ENCODE peak calls at places on chromosomes 12 and 14, in four cellular contexts. One of them, this sample, is unnamed.

GRCh38 chr12:15721716-15722115 is 67.5 kb downstream of the EPS8 start:
- DNase-seq in Peyer's patch: no peak
- DNase-seq in brain microvascular endothelial cell: no peak
- DNase-seq in kidney: no peak
- DNase-seq in this sample: no peak

GRCh38 chr14:66613344-66613743 is 105.4 kb downstream of the GPHN start:
- DNase-seq in brain microvascular endothelial cell: no peak
- DNase-seq in Peyer's patch: no peak
- DNase-seq in kidney: no peak
- DNase-seq in this sample: no peak

GRCh38 chr14:68076451-68076850 is 256.9 kb downstream of the RAD51B start:
- DNase-seq in kidney: no peak
- DNase-seq in brain microvascular endothelial cell: no peak
- DNase-seq in Peyer's patch: no peak
- DNase-seq in this sample: no peak

GRCh38 chr14:51828017-51828797 is 32.2 kb upstream of the GNG2 start:
- DNase-seq in Peyer's patch: no peak
- DNase-seq in kidney: no peak
- DNase-seq in brain microvascular endothelial cell: peak
- DNase-seq in this sample: no peak

GRCh38 chr12:28767836-28768348 is 381.2 kb upstream of the FAR2 start:
- DNase-seq in kidney: no peak
- DNase-seq in Peyer's patch: no peak
- DNase-seq in brain microvascular endothelial cell: no peak
- DNase-seq in this sample: no peak

GRCh38 chr12:52081263-52081733 is 1.8 kb downstream of the SMIM41 start:
- DNase-seq in Peyer's patch: no peak
- DNase-seq in brain microvascular endothelial cell: no peak
- DNase-seq in kidney: no peak
- DNase-seq in this sample: no peak

GRCh38 chr12:118033902-118034301 is 17.4 kb downstream of the RFC5 start:
- DNase-seq in brain microvascular endothelial cell: no peak
- DNase-seq in Peyer's patch: no peak
- DNase-seq in kidney: no peak
- DNase-seq in this sample: peak

GRCh38 chr14:96741151-96741977 is 55.8 kb upstream of the VRK1 start:
- DNase-seq in kidney: peak
- DNase-seq in Peyer's patch: peak
- DNase-seq in brain microvascular endothelial cell: peak
- DNase-seq in this sample: no peak

GRCh38 chr12:95805864-95806669 is 15.5 kb upstream of the NTN4 start:
- DNase-seq in brain microvascular endothelial cell: peak
- DNase-seq in kidney: no peak
- DNase-seq in Peyer's patch: no peak
- DNase-seq in this sample: peak

GRCh38 chr12:107632246-107632645 is 53.4 kb upstream of the PWP1 start:
- DNase-seq in brain microvascular endothelial cell: peak
- DNase-seq in Peyer's patch: no peak
- DNase-seq in kidney: no peak
- DNase-seq in this sample: no peak

GRCh38 chr12:53961025-53961761 is 6.5 kb downstream of the HOXC12 start:
- DNase-seq in kidney: peak
- DNase-seq in brain microvascular endothelial cell: no peak
- DNase-seq in Peyer's patch: no peak
- DNase-seq in this sample: no peak

GRCh38 chr14:53668861-53669260 is 287.8 kb downstream of the BMP4 start:
- DNase-seq in brain microvascular endothelial cell: no peak
- DNase-seq in kidney: no peak
- DNase-seq in Peyer's patch: no peak
- DNase-seq in this sample: peak

DNA sequence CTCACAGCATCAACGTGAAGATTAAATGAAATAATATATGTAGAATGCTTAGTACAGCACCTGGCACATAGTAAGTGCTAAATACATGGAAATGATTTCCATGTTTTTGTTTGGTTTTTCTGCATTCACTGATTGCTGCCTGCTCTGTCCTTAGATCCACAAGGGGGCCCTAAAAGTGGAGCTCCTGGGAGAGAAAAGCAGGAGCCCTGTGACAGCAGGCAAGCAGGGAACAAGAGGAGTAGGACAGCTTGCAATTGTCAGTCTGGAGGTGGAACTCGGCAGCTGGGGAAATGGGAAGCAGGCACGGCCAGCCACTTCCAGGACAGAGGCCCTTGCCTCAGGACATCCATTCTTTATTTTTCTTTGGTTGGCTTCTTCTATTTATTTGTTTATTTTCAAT is 292.9 kb downstream of the BMP4 start:
- DNase-seq in kidney: no peak
- DNase-seq in Peyer's patch: peak
- DNase-seq in brain microvascular endothelial cell: peak
- DNase-seq in this sample: no peak
- TF ChIP-seq CTCF in kidney: no peak
- TF ChIP-seq CTCF in Peyer's patch: peak
- TF ChIP-seq CTCF in brain microvascular endothelial cell: peak
- TF ChIP-seq CTCF in this sample: peak

DNA sequence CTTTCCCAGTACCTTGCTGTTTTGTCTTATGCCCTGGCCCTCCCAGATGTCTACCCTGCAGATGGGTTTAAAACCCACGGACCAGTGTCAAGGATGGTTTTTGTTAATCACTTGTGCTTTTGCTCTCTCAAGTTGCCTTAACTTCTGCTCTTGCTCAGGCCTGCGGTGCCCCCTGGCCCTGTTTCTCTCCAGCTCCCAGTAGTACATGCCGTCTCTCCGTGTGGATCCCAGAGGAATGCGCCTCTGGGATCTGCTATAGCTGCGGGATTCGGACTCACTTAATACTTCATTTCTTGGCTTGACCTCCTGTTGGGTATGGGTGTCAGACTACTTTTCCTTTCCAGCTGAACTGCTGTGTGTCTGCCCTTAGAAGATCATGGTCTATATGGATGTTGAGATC is 14.5 kb downstream of the PLEKHG3 start:
- DNase-seq in brain microvascular endothelial cell: no peak
- DNase-seq in kidney: no peak
- DNase-seq in Peyer's patch: peak
- DNase-seq in this sample: no peak
- H3K4me3 ChIP-seq in brain microvascular endothelial cell: no peak
- H3K4me3 ChIP-seq in kidney: no peak
- H3K4me3 ChIP-seq in Peyer's patch: no peak
- H3K4me3 ChIP-seq in this sample: no peak

GRCh38 chr12:43807361-43807760 is 1.2 kb upstream of the TWF1 start:
- DNase-seq in brain microvascular endothelial cell: no peak
- DNase-seq in kidney: no peak
- DNase-seq in Peyer's patch: no peak
- DNase-seq in this sample: no peak

GRCh38 chr12:43805149-43805856 is 814 bp downstream of the TWF1 start:
- DNase-seq in kidney: no peak
- DNase-seq in Peyer's patch: no peak
- DNase-seq in brain microvascular endothelial cell: no peak
- DNase-seq in this sample: no peak

GRCh38 chr12:43806737-43807072 is 588 bp upstream of the TWF1 start:
- DNase-seq in brain microvascular endothelial cell: no peak
- DNase-seq in kidney: no peak
- DNase-seq in Peyer's patch: no peak
- DNase-seq in this sample: no peak

GRCh38 chr12:43812042-43812441 is 5.9 kb upstream of the TWF1 start:
- DNase-seq in kidney: no peak
- DNase-seq in Peyer's patch: no peak
- DNase-seq in brain microvascular endothelial cell: no peak
- DNase-seq in this sample: no peak

GRCh38 chr12:43805857-43806736 is at the start of gene TWF1:
- DNase-seq in brain microvascular endothelial cell: peak
- DNase-seq in Peyer's patch: peak
- DNase-seq in kidney: peak
- DNase-seq in this sample: no peak
- TF ChIP-seq CTCF in brain microvascular endothelial cell: peak
- TF ChIP-seq CTCF in Peyer's patch: peak
- TF ChIP-seq CTCF in kidney: peak
- TF ChIP-seq CTCF in this sample: peak

DNA sequence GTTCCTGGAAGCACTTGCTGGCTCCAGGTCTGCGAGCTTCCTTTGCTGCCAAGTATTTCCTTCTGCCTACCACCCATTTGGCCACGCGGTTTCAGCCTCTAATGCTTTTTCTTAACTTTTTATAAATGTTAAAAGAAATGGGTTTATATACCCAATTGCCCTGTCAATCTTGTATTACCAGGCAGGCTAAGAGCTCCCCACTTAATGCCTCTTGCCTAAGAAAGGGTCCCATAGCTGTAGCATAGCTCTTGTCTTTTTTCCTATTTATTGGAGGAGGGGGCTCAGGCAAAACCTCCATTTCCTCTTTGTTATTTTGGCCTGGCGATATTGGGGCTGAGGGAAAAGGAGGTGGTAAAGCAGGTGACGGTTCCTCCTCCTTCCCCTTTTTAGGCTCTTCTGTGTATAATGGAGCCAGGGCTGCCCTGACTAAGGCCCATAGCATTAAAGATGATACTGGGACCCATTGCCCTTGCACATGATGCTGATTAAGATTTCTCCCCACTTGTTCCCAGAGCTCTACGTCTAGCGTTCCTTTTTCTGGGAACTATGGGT is 21.6 kb upstream of the BLTP3B start:
- DNase-seq in Peyer's patch: no peak
- DNase-seq in brain microvascular endothelial cell: no peak
- DNase-seq in kidney: no peak
- DNase-seq in this sample: no peak
- H3K4me3 ChIP-seq in Peyer's patch: no peak
- H3K4me3 ChIP-seq in brain microvascular endothelial cell: peak
- H3K4me3 ChIP-seq in kidney: peak
- H3K4me3 ChIP-seq in this sample: peak

GRCh38 chr12:42804928-42805327 is 215.4 kb upstream of the PRICKLE1 start:
- DNase-seq in kidney: no peak
- DNase-seq in brain microvascular endothelial cell: no peak
- DNase-seq in Peyer's patch: no peak
- DNase-seq in this sample: no peak
- TF ChIP-seq CTCF in kidney: no peak
- TF ChIP-seq CTCF in brain microvascular endothelial cell: no peak
- TF ChIP-seq CTCF in Peyer's patch: no peak
- TF ChIP-seq CTCF in this sample: no peak

DNA sequence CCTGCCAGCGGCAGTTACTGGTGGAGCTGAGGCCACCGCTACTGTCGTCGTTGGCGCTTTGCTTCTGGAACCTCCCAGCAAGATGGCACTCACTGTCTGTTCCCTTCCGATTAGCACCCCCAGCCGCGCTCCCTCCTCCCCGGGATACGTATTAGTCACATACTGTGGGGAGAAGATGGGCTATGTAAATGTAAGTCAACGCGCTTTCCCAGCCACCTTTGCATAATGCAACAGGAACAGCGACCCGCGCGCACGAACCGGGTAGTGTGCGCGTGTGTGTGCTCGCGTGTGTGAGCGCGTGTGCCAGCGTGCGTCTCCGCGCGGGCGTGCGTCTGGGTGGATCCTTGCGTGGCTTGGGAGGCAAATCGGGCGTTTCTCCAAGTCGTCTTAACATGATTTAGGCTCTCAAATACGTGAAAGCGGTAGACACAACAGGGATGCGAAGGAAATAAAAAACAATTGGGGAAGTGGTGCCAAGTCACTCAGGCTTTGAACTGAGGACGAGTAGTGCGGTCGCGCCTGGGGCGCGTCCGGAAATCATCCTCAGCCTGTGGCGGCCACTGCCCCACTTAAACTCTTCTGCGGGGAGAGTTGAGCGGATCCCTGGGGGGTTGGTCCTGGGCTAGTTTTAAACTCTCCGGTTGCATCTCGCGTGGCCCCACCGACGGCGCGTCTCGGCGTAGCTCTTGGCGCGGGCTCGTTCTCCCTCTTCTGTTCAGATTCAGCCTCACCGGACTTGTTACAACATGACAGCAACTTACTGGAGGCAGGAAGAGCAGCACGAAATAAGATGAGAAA is 1.8 kb downstream of the FLRT2 start:
- DNase-seq in Peyer's patch: peak
- DNase-seq in brain microvascular endothelial cell: peak
- DNase-seq in kidney: peak
- DNase-seq in this sample: no peak
- H3K4me3 ChIP-seq in Peyer's patch: peak
- H3K4me3 ChIP-seq in brain microvascular endothelial cell: peak
- H3K4me3 ChIP-seq in kidney: peak
- H3K4me3 ChIP-seq in this sample: peak

GRCh38 chr14:91317381-91318313 is 73.1 kb upstream of the GPR68 start:
- DNase-seq in kidney: peak
- DNase-seq in brain microvascular endothelial cell: no peak
- DNase-seq in Peyer's patch: peak
- DNase-seq in this sample: no peak
- TF ChIP-seq CTCF in kidney: no peak
- TF ChIP-seq CTCF in brain microvascular endothelial cell: peak
- TF ChIP-seq CTCF in Peyer's patch: peak
- TF ChIP-seq CTCF in this sample: peak

DNA sequence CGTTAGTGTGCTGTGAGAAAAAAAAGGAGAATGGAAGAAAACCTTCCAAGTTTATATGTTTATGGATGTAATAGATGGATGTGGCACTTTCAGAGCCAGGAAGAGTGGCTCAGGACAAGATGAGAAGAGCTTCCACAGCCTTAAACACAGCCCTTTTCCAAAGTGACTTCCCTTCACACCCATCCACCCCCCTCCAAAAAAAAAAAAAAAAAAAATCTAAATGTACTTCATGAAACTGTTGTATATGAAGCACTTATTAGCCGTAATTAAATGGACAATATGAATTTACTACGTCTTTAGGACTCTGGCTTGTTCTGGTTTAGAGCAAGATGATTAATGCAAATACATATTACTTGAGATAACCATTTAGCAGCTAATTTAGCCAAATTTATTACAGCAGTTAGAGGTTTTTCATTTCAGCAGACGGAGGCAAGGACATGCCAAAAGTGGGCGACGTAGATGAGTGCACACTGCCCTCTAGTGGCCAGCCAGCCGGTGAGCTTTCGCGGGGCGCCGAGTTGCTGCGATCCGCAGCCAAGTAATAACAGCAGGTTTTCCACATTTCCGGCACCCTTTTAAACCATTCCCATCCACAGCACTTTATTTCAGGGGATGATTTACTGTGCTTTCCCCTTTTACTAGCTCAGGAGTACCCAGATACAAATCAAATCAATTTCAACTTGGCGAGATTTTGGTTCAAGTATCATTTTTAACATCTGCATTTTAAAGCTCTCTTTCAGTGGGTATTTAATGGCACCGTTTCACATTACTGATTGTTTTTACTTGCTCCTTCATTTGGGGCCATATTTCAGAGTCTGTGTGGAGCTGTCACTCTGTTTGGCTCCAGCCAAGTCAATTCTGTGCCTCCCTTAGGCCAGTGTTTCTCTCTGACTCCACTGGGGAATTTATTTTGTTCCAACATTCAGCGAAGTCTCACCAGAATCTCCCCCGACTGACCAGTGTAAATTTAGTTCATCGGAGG is 158.2 kb downstream of the EGLN3 start:
- DNase-seq in brain microvascular endothelial cell: peak
- DNase-seq in Peyer's patch: peak
- DNase-seq in kidney: peak
- DNase-seq in this sample: peak
- H3K4me3 ChIP-seq in brain microvascular endothelial cell: no peak
- H3K4me3 ChIP-seq in Peyer's patch: no peak
- H3K4me3 ChIP-seq in kidney: peak
- H3K4me3 ChIP-seq in this sample: no peak

DNA sequence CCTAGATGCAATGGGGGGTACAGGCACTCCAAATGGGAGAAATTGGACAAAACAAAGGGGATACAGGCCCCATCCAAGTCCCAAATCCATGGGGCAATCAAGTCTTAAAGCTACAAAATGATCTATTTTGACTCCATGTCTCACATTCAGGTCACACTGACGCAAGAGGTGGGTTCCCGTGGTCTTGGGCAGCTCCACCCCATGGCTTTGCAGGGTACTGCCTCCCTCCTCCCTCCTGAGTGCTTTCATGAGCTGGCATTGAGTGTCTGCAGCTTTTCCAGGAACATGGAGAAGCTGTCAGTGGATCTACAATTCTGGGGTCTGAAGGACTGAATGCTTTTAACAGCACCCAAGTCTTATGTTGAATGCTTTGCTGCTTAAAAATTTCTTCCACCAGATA is 274.5 kb upstream of the LRIG3 start:
- DNase-seq in brain microvascular endothelial cell: no peak
- DNase-seq in kidney: peak
- DNase-seq in Peyer's patch: no peak
- DNase-seq in this sample: no peak
- TF ChIP-seq CTCF in brain microvascular endothelial cell: peak
- TF ChIP-seq CTCF in kidney: no peak
- TF ChIP-seq CTCF in Peyer's patch: no peak
- TF ChIP-seq CTCF in this sample: no peak

This sample was measured in AG09309.